ENCODE peak calls at places on chromosome 1, in nine cellular contexts. E is fibroblast of lung, I is mesenchymal stem cell, M is OCI-LY7, H is PC-9, L is astrocyte, R is H9, T is neural progenitor cell, V is neuronal stem cell. C is an unnamed sample.

GRCh38 chr1:3644273-3644672 is 5.6 kb downstream of the WRAP73 start:
- DNase-seq in E (no peak), I (no peak), M (no peak), H (no peak), L (no peak), R (no peak), T (no peak), V (no peak), C (no peak)

GRCh38 chr1:207404849-207405525 is 49.1 kb upstream of the CR2 start:
- DNase-seq in E (peak; percentile 85), I (peak; percentile 64), M (peak; percentile 78), H (no peak), L (peak; percentile 53), R (no peak), T (peak; percentile 70), V (peak; percentile 26), C (peak; percentile 78)

GRCh38 chr1:6464514-6464836 is 1.5 kb downstream of the TNFRSF25 start:
- DNase-seq in E (no peak), I (no peak), M (no peak), H (peak; percentile 50), L (no peak), R (no peak), T (no peak), V (no peak), C (no peak)

GRCh38 chr1:47887060-47887851 is 109.9 kb downstream of the TRABD2B start:
- DNase-seq in E (no peak), I (no peak), M (no peak), H (no peak), L (no peak), R (no peak), T (no peak), V (no peak), C (no peak)

GRCh38 chr1:218366322-218367052 is 21.4 kb downstream of the TGFB2 start:
- DNase-seq in E (no peak), I (no peak), M (no peak), H (no peak), L (no peak), R (no peak), T (no peak), V (no peak), C (no peak)

GRCh38 chr1:54850737-54851136 is 36.3 kb downstream of the DHCR24 start:
- DNase-seq in E (peak; percentile 100), I (peak; percentile 94), M (no peak), H (no peak), L (peak; percentile 97), R (no peak), T (no peak), V (no peak), C (no peak)

GRCh38 chr1:200279810-200280411 is 129.9 kb downstream of the ZNF281 start:
- DNase-seq in E (peak; percentile 75), I (peak; percentile 51), M (peak; percentile 46), H (peak; percentile 23), L (peak; percentile 25), R (peak; percentile 71), T (peak; percentile 72), V (no peak), C (peak; percentile 92)

GRCh38 chr1:76819976-76820375 is 47.3 kb upstream of the ST6GALNAC5 start:
- DNase-seq in E (no peak), I (no peak), M (no peak), H (no peak), L (no peak), R (no peak), T (no peak), V (no peak), C (no peak)

GRCh38 chr1:203408485-203409229 is 57.7 kb upstream of the FMOD start:
- DNase-seq in E (peak; percentile 89), I (peak; percentile 48), M (no peak), H (peak; percentile 14), L (peak; percentile 76), R (no peak), T (no peak), V (no peak), C (no peak)

GRCh38 chr1:1365875-1366698 is 7.7 kb upstream of the MXRA8 start:
- DNase-seq in E (no peak), I (no peak), M (no peak), H (no peak), L (no peak), R (no peak), T (no peak), V (no peak), C (no peak)

GRCh38 chr1:184075040-184076029 is 23.8 kb downstream of the TSEN15 start:
- DNase-seq in E (peak; percentile 84), I (peak; percentile 75), M (peak; percentile 49), H (peak; percentile 15), L (peak; percentile 41), R (no peak), T (peak; percentile 66), V (no peak), C (peak; percentile 73)

GRCh38 chr1:63038586-63038985 is 254.7 kb downstream of the ATG4C start:
- DNase-seq in E (no peak), I (no peak), M (no peak), H (no peak), L (no peak), R (no peak), T (no peak), V (no peak), C (no peak)

GRCh38 chr1:32876341-32877210 is 5.9 kb upstream of the FNDC5 start:
- DNase-seq in E (peak; percentile 37), I (peak; percentile 48), M (peak; percentile 73), H (peak; percentile 61), L (no peak), R (peak; percentile 74), T (peak; percentile 65), V (no peak), C (peak; percentile 72)

GRCh38 chr1:197464039-197464438 is 196.0 kb downstream of the CRB1 start:
- DNase-seq in E (peak; percentile 97), I (peak; percentile 93), M (no peak), H (no peak), L (peak; percentile 90), R (no peak), T (peak; percentile 11), V (no peak), C (peak; percentile 37)

GRCh38 chr1:25724201-25724600 is 75.8 kb upstream of the SELENON start:
- DNase-seq in E (no peak), I (no peak), M (no peak), H (no peak), L (no peak), R (no peak), T (no peak), V (no peak), C (no peak)

GRCh38 chr1:221708987-221709386 is 32.9 kb downstream of the DUSP10 start:
- DNase-seq in E (peak; percentile 66), I (peak; percentile 94), M (no peak), H (no peak), L (peak; percentile 86), R (no peak), T (peak; percentile 68), V (peak; percentile 40), C (peak; percentile 14)

GRCh38 chr1:198751741-198752140 is 112.9 kb downstream of the PTPRC start:
- DNase-seq in E (no peak), I (no peak), M (no peak), H (no peak), L (no peak), R (no peak), T (no peak), V (no peak), C (no peak)

GRCh38 chr1:196685506-196685905 is 33.7 kb downstream of the CFH start:
- DNase-seq in E (no peak), I (no peak), M (no peak), H (no peak), L (no peak), R (no peak), T (no peak), V (no peak), C (no peak)

GRCh38 chr1:207454046-207454964 is at the start of gene CR2:
- DNase-seq in E (no peak), I (no peak), M (peak; percentile 86), H (peak; percentile 58), L (no peak), R (peak; percentile 92), T (peak; percentile 81), V (peak; percentile 32), C (peak; percentile 93)

GRCh38 chr1:174954686-174955669 is 44.8 kb upstream of the CACYBP start:
- DNase-seq in E (peak; percentile 15), I (no peak), M (peak; percentile 49), H (no peak), L (no peak), R (no peak), T (no peak), V (no peak), C (no peak)
- H3K4me2 ChIP-seq in E (no peak overlapping the region), I (no peak overlapping the region), M (peak overlapping the region; percentile 85), H (peak overlapping the region; percentile 53), L (no peak overlapping the region), R (no peak overlapping the region), T (peak overlapping the region; percentile 54), V (no peak overlapping the region), C (no peak overlapping the region)

DNA sequence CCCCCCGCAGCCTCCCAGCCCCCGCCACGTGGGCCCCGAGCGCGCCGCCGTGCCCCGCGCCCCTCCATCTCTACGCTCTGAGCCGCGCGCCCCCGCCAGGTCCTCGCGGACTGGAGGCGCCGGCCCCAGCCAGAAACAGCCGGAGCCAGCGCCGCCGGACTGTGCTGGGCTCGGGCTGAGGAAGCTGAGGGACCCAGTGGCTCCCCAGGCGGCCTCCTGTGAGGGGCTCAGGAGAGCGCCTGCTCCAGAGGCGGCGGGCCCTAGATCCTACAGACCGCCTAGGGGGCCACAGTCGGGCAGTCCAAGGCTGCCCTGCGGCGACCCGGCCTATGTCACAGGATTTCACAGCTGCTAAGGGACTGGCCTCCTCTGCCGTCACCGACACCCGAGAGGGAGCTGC is 82.1 kb downstream of the NENF start:
- DNase-seq in E (no peak), I (peak; percentile 15), M (no peak), H (no peak), L (no peak), R (peak; percentile 53), T (peak; percentile 52), V (no peak), C (peak; percentile 69)
- H3K4me2 ChIP-seq in E (no peak overlapping the region), I (no peak overlapping the region), M (no peak overlapping the region), H (no peak overlapping the region), L (peak overlapping the region; percentile 54), R (no peak overlapping the region), T (peak overlapping the region; percentile 66), V (peak overlapping the region; percentile 36), C (peak overlapping the region; percentile 76)

DNA sequence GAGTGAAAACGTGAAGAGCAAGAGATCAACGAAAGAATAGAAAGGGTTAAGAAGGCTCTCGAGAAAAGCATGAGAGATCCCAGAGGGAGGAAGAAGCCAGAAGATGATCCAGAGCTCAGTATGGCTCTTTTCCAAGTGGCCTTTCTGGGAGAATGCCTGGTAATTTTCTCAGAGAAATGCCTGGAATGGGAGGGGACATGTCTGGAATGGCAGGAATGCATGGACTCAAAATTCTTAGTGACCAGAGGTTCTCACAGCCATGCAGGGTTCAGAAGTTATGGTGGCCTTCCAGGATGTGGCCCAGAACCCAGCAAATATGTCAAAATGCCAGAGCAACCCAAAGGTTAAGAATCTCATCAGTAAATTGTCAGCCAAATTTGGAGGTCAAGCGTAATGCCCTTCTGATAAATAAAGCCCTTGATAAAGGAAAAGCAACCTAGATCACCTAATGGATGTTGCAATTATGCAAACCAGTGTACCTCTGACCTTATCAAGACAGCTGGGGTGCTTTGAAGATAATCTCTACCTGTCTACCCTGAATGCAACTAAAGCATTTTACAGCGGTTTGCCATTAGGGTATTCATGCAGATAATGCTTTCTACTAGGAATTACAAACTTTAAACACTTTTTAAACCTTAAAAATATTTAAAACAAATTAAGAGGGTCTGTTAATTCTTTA is 53.1 kb downstream of the NBPF6 start:
- DNase-seq in E (peak; percentile 31), I (peak; percentile 52), M (no peak), H (peak; percentile 79), L (peak; percentile 86), R (peak; percentile 37), T (peak; percentile 12), V (peak; percentile 5), C (peak; percentile 79)
- H3K4me2 ChIP-seq in E (no peak overlapping the region), I (no peak overlapping the region), M (no peak overlapping the region), H (peak overlapping the region; percentile 34), L (peak overlapping the region; percentile 47), R (no peak overlapping the region), T (no peak overlapping the region), V (no peak overlapping the region), C (no peak overlapping the region)

GRCh38 chr1:169129109-169129789 is 22.8 kb downstream of the ATP1B1 start:
- DNase-seq in E (no peak), I (no peak), M (no peak), H (no peak), L (peak; percentile 47), R (no peak), T (no peak), V (no peak), C (no peak)
- H3K4me2 ChIP-seq in E (no peak overlapping the region), I (no peak overlapping the region), M (no peak overlapping the region), H (no peak overlapping the region), L (peak overlapping the region; percentile 55), R (no peak overlapping the region), T (no peak overlapping the region), V (no peak overlapping the region), C (no peak overlapping the region)